ENCODE peak calls at places on chromosomes 4 and X, in seven cellular contexts. One of them, this sample, is unnamed.

GRCh38 chr4:84966382-84967291 is at the start of gene WDFY3:
- DNase-seq in substantia nigra: peak; percentile 51
- DNase-seq in upper lobe of left lung: peak; percentile 92
- DNase-seq in astrocyte: peak; percentile 80
- DNase-seq in mammary epithelial cell: peak; percentile 89
- DNase-seq in sigmoid colon: peak; percentile 94
- DNase-seq in uterus: peak; percentile 81
- DNase-seq in this sample: peak; percentile 70

GRCh38 chrX:134396174-134396573 is 63.8 kb upstream of the HPRT1 start:
- DNase-seq in mammary epithelial cell: peak; percentile 13
- DNase-seq in substantia nigra: no peak
- DNase-seq in astrocyte: peak; percentile 6
- DNase-seq in upper lobe of left lung: no peak
- DNase-seq in sigmoid colon: no peak
- DNase-seq in uterus: no peak
- DNase-seq in this sample: no peak

GRCh38 chr4:105088110-105088879 is 58.4 kb upstream of the TET2 start:
- DNase-seq in mammary epithelial cell: peak; percentile 75
- DNase-seq in uterus: peak; percentile 22
- DNase-seq in astrocyte: peak; percentile 98
- DNase-seq in sigmoid colon: no peak
- DNase-seq in upper lobe of left lung: no peak
- DNase-seq in substantia nigra: no peak
- DNase-seq in this sample: peak; percentile 11

GRCh38 chr4:171718069-171718468 is 95.1 kb upstream of the GALNTL6 start:
- DNase-seq in sigmoid colon: no peak
- DNase-seq in upper lobe of left lung: no peak
- DNase-seq in mammary epithelial cell: no peak
- DNase-seq in substantia nigra: no peak
- DNase-seq in astrocyte: no peak
- DNase-seq in uterus: no peak
- DNase-seq in this sample: no peak

GRCh38 chr4:77044458-77045124 is 31.2 kb downstream of the CCNI start:
- DNase-seq in mammary epithelial cell: peak; percentile 39
- DNase-seq in astrocyte: peak; percentile 57
- DNase-seq in sigmoid colon: no peak
- DNase-seq in upper lobe of left lung: no peak
- DNase-seq in uterus: no peak
- DNase-seq in substantia nigra: no peak
- DNase-seq in this sample: no peak

GRCh38 chrX:9676311-9676710 is 89.3 kb downstream of the GPR143 start:
- DNase-seq in sigmoid colon: no peak
- DNase-seq in substantia nigra: no peak
- DNase-seq in mammary epithelial cell: no peak
- DNase-seq in astrocyte: no peak
- DNase-seq in upper lobe of left lung: no peak
- DNase-seq in uterus: no peak
- DNase-seq in this sample: no peak

GRCh38 chrX:24513416-24513815 is 48.3 kb downstream of the PDK3 start:
- DNase-seq in mammary epithelial cell: no peak
- DNase-seq in sigmoid colon: no peak
- DNase-seq in substantia nigra: no peak
- DNase-seq in uterus: no peak
- DNase-seq in astrocyte: no peak
- DNase-seq in upper lobe of left lung: no peak
- DNase-seq in this sample: no peak

GRCh38 chr4:45453258-45453841 is 670.5 kb downstream of the GABRG1 start:
- DNase-seq in upper lobe of left lung: no peak
- DNase-seq in sigmoid colon: no peak
- DNase-seq in astrocyte: peak; percentile 0
- DNase-seq in uterus: no peak
- DNase-seq in substantia nigra: no peak
- DNase-seq in mammary epithelial cell: peak; percentile 54
- DNase-seq in this sample: no peak

GRCh38 chr4:128338634-128339355 is 51.2 kb upstream of the PGRMC2 start:
- DNase-seq in substantia nigra: no peak
- DNase-seq in astrocyte: peak; percentile 97
- DNase-seq in upper lobe of left lung: no peak
- DNase-seq in uterus: no peak
- DNase-seq in mammary epithelial cell: peak; percentile 73
- DNase-seq in sigmoid colon: no peak
- DNase-seq in this sample: no peak

GRCh38 chr4:162645381-162645780 is 481.6 kb upstream of the FSTL5 start:
- DNase-seq in astrocyte: peak; percentile 3
- DNase-seq in uterus: no peak
- DNase-seq in sigmoid colon: no peak
- DNase-seq in mammary epithelial cell: no peak
- DNase-seq in upper lobe of left lung: no peak
- DNase-seq in substantia nigra: no peak
- DNase-seq in this sample: no peak

GRCh38 chr4:865572-865971 is 39.6 kb upstream of the CPLX1 start:
- DNase-seq in sigmoid colon: no peak
- DNase-seq in mammary epithelial cell: no peak
- DNase-seq in uterus: no peak
- DNase-seq in substantia nigra: no peak
- DNase-seq in astrocyte: no peak
- DNase-seq in upper lobe of left lung: no peak
- DNase-seq in this sample: no peak

GRCh38 chr4:42327323-42327722 is 70.0 kb upstream of the SHISA3 start:
- DNase-seq in mammary epithelial cell: no peak
- DNase-seq in upper lobe of left lung: no peak
- DNase-seq in substantia nigra: no peak
- DNase-seq in astrocyte: no peak
- DNase-seq in sigmoid colon: no peak
- DNase-seq in uterus: no peak
- DNase-seq in this sample: no peak

GRCh38 chr4:170887396-170887795 is 797.6 kb upstream of the AADAT start:
- DNase-seq in upper lobe of left lung: no peak
- DNase-seq in astrocyte: no peak
- DNase-seq in uterus: no peak
- DNase-seq in mammary epithelial cell: no peak
- DNase-seq in substantia nigra: no peak
- DNase-seq in sigmoid colon: no peak
- DNase-seq in this sample: no peak

GRCh38 chr4:140037353-140038030 is 116.5 kb downstream of the MAML3 start:
- DNase-seq in uterus: no peak
- DNase-seq in upper lobe of left lung: no peak
- DNase-seq in sigmoid colon: no peak
- DNase-seq in substantia nigra: no peak
- DNase-seq in astrocyte: peak; percentile 97
- DNase-seq in mammary epithelial cell: peak; percentile 84
- DNase-seq in this sample: no peak

GRCh38 chr4:56467284-56468096 is at the start of gene SRP72:
- DNase-seq in uterus: peak; percentile 85
- DNase-seq in mammary epithelial cell: peak; percentile 86
- DNase-seq in sigmoid colon: peak; percentile 93
- DNase-seq in astrocyte: peak; percentile 83
- DNase-seq in substantia nigra: peak; percentile 48
- DNase-seq in upper lobe of left lung: peak; percentile 93
- DNase-seq in this sample: peak; percentile 84

GRCh38 chr4:3041192-3042142 is 32.9 kb downstream of the HTT-AS start:
- DNase-seq in uterus: no peak
- DNase-seq in mammary epithelial cell: peak; percentile 65
- DNase-seq in upper lobe of left lung: peak; percentile 76
- DNase-seq in substantia nigra: no peak
- DNase-seq in sigmoid colon: peak; percentile 83
- DNase-seq in astrocyte: peak; percentile 35
- DNase-seq in this sample: peak; percentile 42

GRCh38 chr4:8307714-8308113 is 38.2 kb downstream of the HTRA3 start:
- DNase-seq in sigmoid colon: peak; percentile 46
- DNase-seq in mammary epithelial cell: no peak
- DNase-seq in uterus: peak; percentile 15
- DNase-seq in upper lobe of left lung: peak; percentile 10
- DNase-seq in substantia nigra: no peak
- DNase-seq in astrocyte: no peak
- DNase-seq in this sample: no peak

GRCh38 chr4:61909031-61909430 is 708.9 kb downstream of the ADGRL3 start:
- DNase-seq in astrocyte: no peak
- DNase-seq in sigmoid colon: no peak
- DNase-seq in substantia nigra: no peak
- DNase-seq in mammary epithelial cell: no peak
- DNase-seq in upper lobe of left lung: no peak
- DNase-seq in uterus: no peak
- DNase-seq in this sample: no peak

GRCh38 chrX:64642482-64642881 is 247.2 kb upstream of the MTMR8 start:
- DNase-seq in upper lobe of left lung: no peak
- DNase-seq in uterus: no peak
- DNase-seq in astrocyte: no peak
- DNase-seq in sigmoid colon: no peak
- DNase-seq in mammary epithelial cell: no peak
- DNase-seq in substantia nigra: no peak
- DNase-seq in this sample: no peak

GRCh38 chr4:54226399-54227260 is 2.5 kb upstream of the PDGFRA start:
- DNase-seq in substantia nigra: no peak
- DNase-seq in upper lobe of left lung: peak; percentile 46
- DNase-seq in sigmoid colon: peak; percentile 92
- DNase-seq in uterus: peak; percentile 81
- DNase-seq in mammary epithelial cell: no peak
- DNase-seq in astrocyte: peak; percentile 60
- DNase-seq in this sample: peak; percentile 66

GRCh38 chrX:25049347-25049746 is 33.6 kb upstream of the ARX start:
- DNase-seq in sigmoid colon: no peak
- DNase-seq in uterus: no peak
- DNase-seq in mammary epithelial cell: peak; percentile 2
- DNase-seq in astrocyte: no peak
- DNase-seq in upper lobe of left lung: no peak
- DNase-seq in substantia nigra: no peak
- DNase-seq in this sample: no peak

DNA sequence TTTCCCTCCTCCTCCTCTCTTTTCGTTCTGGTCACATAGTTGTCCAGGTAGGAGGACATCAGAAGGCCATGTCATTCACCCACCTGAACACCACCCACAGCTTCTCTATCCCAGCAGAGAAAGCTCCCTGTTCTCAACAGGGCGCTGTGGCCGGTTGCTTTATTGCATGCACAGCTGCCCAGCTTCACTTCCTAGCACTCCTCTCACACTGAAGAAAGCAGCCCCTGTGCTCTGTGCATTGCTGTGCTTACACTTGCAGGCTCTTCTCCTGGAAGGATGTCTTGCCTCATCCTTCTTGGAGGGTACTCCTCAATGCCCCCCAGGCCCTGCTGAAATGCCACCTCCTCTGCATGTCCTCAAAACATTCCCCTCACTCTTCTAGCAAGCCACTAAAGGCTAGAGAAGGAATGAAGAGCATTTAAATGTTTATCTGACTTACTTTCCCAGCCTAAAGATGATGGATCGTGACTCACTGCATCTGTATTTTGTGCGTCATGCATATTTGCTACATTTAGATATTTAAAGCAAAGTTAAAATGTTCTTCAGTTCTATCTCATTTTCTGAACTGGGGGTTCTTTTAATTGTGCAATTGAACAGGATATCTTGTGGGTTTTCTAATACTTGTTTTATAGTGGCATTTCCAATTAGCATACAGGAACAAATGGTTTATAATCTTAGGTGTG is 186.4 kb upstream of the PUDP start:
- DNase-seq in mammary epithelial cell: no peak
- DNase-seq in sigmoid colon: no peak
- DNase-seq in uterus: no peak
- DNase-seq in upper lobe of left lung: no peak
- DNase-seq in substantia nigra: no peak
- DNase-seq in astrocyte: peak; percentile 85
- DNase-seq in this sample: no peak
- H3K27ac ChIP-seq in mammary epithelial cell: no peak overlapping the region
- H3K27ac ChIP-seq in sigmoid colon: no peak overlapping the region
- H3K27ac ChIP-seq in uterus: no peak overlapping the region
- H3K27ac ChIP-seq in upper lobe of left lung: no peak overlapping the region
- H3K27ac ChIP-seq in substantia nigra: no peak overlapping the region
- H3K27ac ChIP-seq in astrocyte: peak overlapping the region; percentile 56
- H3K27ac ChIP-seq in this sample: no peak overlapping the region

GRCh38 chrX:44344194-44344593 is 722 bp upstream of the EFHC2 start:
- DNase-seq in mammary epithelial cell: no peak
- DNase-seq in astrocyte: no peak
- DNase-seq in substantia nigra: no peak
- DNase-seq in uterus: peak; percentile 18
- DNase-seq in sigmoid colon: no peak
- DNase-seq in upper lobe of left lung: peak; percentile 58
- DNase-seq in this sample: no peak

GRCh38 chrX:44338361-44338760 is 5.1 kb downstream of the EFHC2 start:
- DNase-seq in astrocyte: no peak
- DNase-seq in upper lobe of left lung: no peak
- DNase-seq in sigmoid colon: no peak
- DNase-seq in mammary epithelial cell: no peak
- DNase-seq in uterus: no peak
- DNase-seq in substantia nigra: no peak
- DNase-seq in this sample: no peak

GRCh38 chrX:44342866-44343265 is 606 bp downstream of the EFHC2 start:
- DNase-seq in uterus: no peak
- DNase-seq in upper lobe of left lung: no peak
- DNase-seq in mammary epithelial cell: no peak
- DNase-seq in sigmoid colon: no peak
- DNase-seq in astrocyte: no peak
- DNase-seq in substantia nigra: no peak
- DNase-seq in this sample: no peak

GRCh38 chrX:44344687-44345086 is 1.2 kb upstream of the EFHC2 start:
- DNase-seq in uterus: no peak
- DNase-seq in mammary epithelial cell: no peak
- DNase-seq in substantia nigra: no peak
- DNase-seq in astrocyte: no peak
- DNase-seq in sigmoid colon: no peak
- DNase-seq in upper lobe of left lung: no peak
- DNase-seq in this sample: no peak

DNA sequence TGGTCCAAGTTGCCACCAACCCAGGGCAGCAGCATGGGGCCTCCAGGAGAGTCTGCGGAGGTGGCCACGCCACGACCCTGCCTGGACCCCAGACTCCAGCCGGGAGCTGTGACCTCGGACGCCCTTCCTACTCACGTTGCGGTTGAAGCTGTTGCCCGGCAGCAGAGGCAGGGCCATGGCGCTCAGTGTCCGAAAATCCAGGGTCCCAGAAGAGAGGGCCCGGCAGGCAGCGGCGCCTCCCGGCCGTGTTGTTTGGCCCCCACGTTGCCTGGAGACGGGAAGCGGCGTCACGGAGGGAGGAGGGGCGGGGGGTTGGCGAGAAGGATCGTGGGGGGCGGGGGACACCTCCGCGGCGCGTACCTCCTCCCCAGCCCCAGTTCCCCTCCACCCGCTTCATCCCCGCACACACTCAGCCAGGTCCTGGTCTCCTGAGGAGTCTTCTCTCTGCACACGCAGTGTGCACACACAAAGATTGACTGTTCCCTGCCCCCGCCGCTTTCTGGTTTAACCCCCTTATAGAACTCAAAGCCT is at the start of gene EFHC2:
- DNase-seq in substantia nigra: peak; percentile 0
- DNase-seq in upper lobe of left lung: peak; percentile 47
- DNase-seq in sigmoid colon: peak; percentile 63
- DNase-seq in mammary epithelial cell: no peak
- DNase-seq in astrocyte: peak; percentile 5
- DNase-seq in uterus: peak; percentile 58
- DNase-seq in this sample: peak; percentile 13
- H3K27ac ChIP-seq in substantia nigra: no peak within 1 kb of the TSS
- H3K27ac ChIP-seq in upper lobe of left lung: no peak within 1 kb of the TSS
- H3K27ac ChIP-seq in sigmoid colon: peak within 1 kb of the TSS; percentile 8
- H3K27ac ChIP-seq in mammary epithelial cell: peak within 1 kb of the TSS; percentile 15
- H3K27ac ChIP-seq in astrocyte: no peak within 1 kb of the TSS
- H3K27ac ChIP-seq in uterus: peak within 1 kb of the TSS; percentile 60
- H3K27ac ChIP-seq in this sample: peak within 1 kb of the TSS; percentile 34

GRCh38 chrX:31154941-31155340 is 83.1 kb upstream of the FTHL17 start:
- DNase-seq in astrocyte: no peak
- DNase-seq in mammary epithelial cell: no peak
- DNase-seq in upper lobe of left lung: no peak
- DNase-seq in substantia nigra: no peak
- DNase-seq in uterus: no peak
- DNase-seq in sigmoid colon: no peak
- DNase-seq in this sample: no peak
- H3K27ac ChIP-seq in astrocyte: no peak overlapping the region
- H3K27ac ChIP-seq in mammary epithelial cell: no peak overlapping the region
- H3K27ac ChIP-seq in upper lobe of left lung: no peak overlapping the region
- H3K27ac ChIP-seq in substantia nigra: no peak overlapping the region
- H3K27ac ChIP-seq in uterus: no peak overlapping the region
- H3K27ac ChIP-seq in sigmoid colon: no peak overlapping the region
- H3K27ac ChIP-seq in this sample: no peak overlapping the region

GRCh38 chrX:119606508-119607389 is 525 bp upstream of the NKRF start:
- DNase-seq in upper lobe of left lung: no peak
- DNase-seq in mammary epithelial cell: no peak
- DNase-seq in sigmoid colon: no peak
- DNase-seq in uterus: no peak
- DNase-seq in astrocyte: peak; percentile 34
- DNase-seq in substantia nigra: no peak
- DNase-seq in this sample: no peak
- H3K27ac ChIP-seq in upper lobe of left lung: peak overlapping the region; percentile 85
- H3K27ac ChIP-seq in mammary epithelial cell: peak overlapping the region; percentile 23
- H3K27ac ChIP-seq in sigmoid colon: peak overlapping the region; percentile 87
- H3K27ac ChIP-seq in uterus: peak overlapping the region; percentile 97
- H3K27ac ChIP-seq in astrocyte: peak overlapping the region; percentile 83
- H3K27ac ChIP-seq in substantia nigra: peak overlapping the region; percentile 89
- H3K27ac ChIP-seq in this sample: peak overlapping the region; percentile 89

This sample was measured in tibial nerve.